ENCODE peak calls at places on chromosomes 3 and 15, in ten cellular contexts. One of them, this sample, is unnamed.

GRCh38 chr15:32818758-32819405 is 101.1 kb downstream of the GREM1 start:
- DNase-seq in activated CD8-positive, alpha-beta memory T cell treated with anti-CD3 and anti-CD28 coated beads for 1 hour: no peak
- DNase-seq in upper lobe of right lung: no peak
- DNase-seq in CD4-positive, CD25-positive, alpha-beta regulatory T cell: no peak
- DNase-seq in T follicular helper cell: no peak
- DNase-seq in MCF 10A: no peak
- DNase-seq in HFFc6: peak; percentile 25
- DNase-seq in WTC11: no peak
- DNase-seq in T-helper 2 cell: no peak
- DNase-seq in esophagus muscularis mucosa: no peak
- DNase-seq in this sample: no peak

GRCh38 chr3:4474683-4475490 is 7.8 kb upstream of the SUMF1 start:
- DNase-seq in WTC11: no peak
- DNase-seq in MCF 10A: peak; percentile 93
- DNase-seq in HFFc6: peak; percentile 44
- DNase-seq in T follicular helper cell: no peak
- DNase-seq in activated CD8-positive, alpha-beta memory T cell treated with anti-CD3 and anti-CD28 coated beads for 1 hour: no peak
- DNase-seq in esophagus muscularis mucosa: no peak
- DNase-seq in CD4-positive, CD25-positive, alpha-beta regulatory T cell: no peak
- DNase-seq in upper lobe of right lung: no peak
- DNase-seq in T-helper 2 cell: peak; percentile 40
- DNase-seq in this sample: no peak

GRCh38 chr3:41662288-41662687 is 299.6 kb downstream of the ULK4 start:
- DNase-seq in T-helper 2 cell: no peak
- DNase-seq in CD4-positive, CD25-positive, alpha-beta regulatory T cell: no peak
- DNase-seq in T follicular helper cell: no peak
- DNase-seq in WTC11: no peak
- DNase-seq in HFFc6: peak; percentile 64
- DNase-seq in esophagus muscularis mucosa: no peak
- DNase-seq in upper lobe of right lung: no peak
- DNase-seq in activated CD8-positive, alpha-beta memory T cell treated with anti-CD3 and anti-CD28 coated beads for 1 hour: no peak
- DNase-seq in MCF 10A: no peak
- DNase-seq in this sample: no peak

GRCh38 chr15:43410572-43411214 is 39.8 kb downstream of the TUBGCP4 start:
- DNase-seq in T follicular helper cell: no peak
- DNase-seq in HFFc6: peak; percentile 48
- DNase-seq in WTC11: no peak
- DNase-seq in T-helper 2 cell: no peak
- DNase-seq in CD4-positive, CD25-positive, alpha-beta regulatory T cell: no peak
- DNase-seq in esophagus muscularis mucosa: no peak
- DNase-seq in upper lobe of right lung: no peak
- DNase-seq in activated CD8-positive, alpha-beta memory T cell treated with anti-CD3 and anti-CD28 coated beads for 1 hour: no peak
- DNase-seq in MCF 10A: peak; percentile 6
- DNase-seq in this sample: no peak

GRCh38 chr3:111924283-111924682 is 54.5 kb upstream of the ABHD10 start:
- DNase-seq in WTC11: no peak
- DNase-seq in T follicular helper cell: no peak
- DNase-seq in upper lobe of right lung: no peak
- DNase-seq in esophagus muscularis mucosa: no peak
- DNase-seq in T-helper 2 cell: no peak
- DNase-seq in MCF 10A: peak; percentile 75
- DNase-seq in CD4-positive, CD25-positive, alpha-beta regulatory T cell: no peak
- DNase-seq in activated CD8-positive, alpha-beta memory T cell treated with anti-CD3 and anti-CD28 coated beads for 1 hour: no peak
- DNase-seq in HFFc6: no peak
- DNase-seq in this sample: no peak

GRCh38 chr3:11096266-11097135 is 57.8 kb upstream of the HRH1 start:
- DNase-seq in T-helper 2 cell: peak; percentile 48
- DNase-seq in WTC11: peak; percentile 34
- DNase-seq in CD4-positive, CD25-positive, alpha-beta regulatory T cell: no peak
- DNase-seq in T follicular helper cell: no peak
- DNase-seq in HFFc6: peak; percentile 79
- DNase-seq in activated CD8-positive, alpha-beta memory T cell treated with anti-CD3 and anti-CD28 coated beads for 1 hour: peak; percentile 23
- DNase-seq in esophagus muscularis mucosa: no peak
- DNase-seq in upper lobe of right lung: peak; percentile 85
- DNase-seq in MCF 10A: peak; percentile 95
- DNase-seq in this sample: no peak

GRCh38 chr3:58006661-58007060 is 1.6 kb upstream of the FLNB start:
- DNase-seq in T follicular helper cell: no peak
- DNase-seq in WTC11: no peak
- DNase-seq in MCF 10A: peak; percentile 63
- DNase-seq in HFFc6: no peak
- DNase-seq in esophagus muscularis mucosa: no peak
- DNase-seq in activated CD8-positive, alpha-beta memory T cell treated with anti-CD3 and anti-CD28 coated beads for 1 hour: no peak
- DNase-seq in T-helper 2 cell: no peak
- DNase-seq in CD4-positive, CD25-positive, alpha-beta regulatory T cell: no peak
- DNase-seq in upper lobe of right lung: no peak
- DNase-seq in this sample: no peak

GRCh38 chr3:50112462-50112861 is 23.7 kb downstream of the RBM5 start:
- DNase-seq in activated CD8-positive, alpha-beta memory T cell treated with anti-CD3 and anti-CD28 coated beads for 1 hour: no peak
- DNase-seq in WTC11: no peak
- DNase-seq in upper lobe of right lung: no peak
- DNase-seq in MCF 10A: no peak
- DNase-seq in CD4-positive, CD25-positive, alpha-beta regulatory T cell: no peak
- DNase-seq in T follicular helper cell: no peak
- DNase-seq in esophagus muscularis mucosa: no peak
- DNase-seq in HFFc6: no peak
- DNase-seq in T-helper 2 cell: no peak
- DNase-seq in this sample: no peak

GRCh38 chr3:120177151-120177550 is 82.9 kb upstream of the GSK3B start:
- DNase-seq in MCF 10A: peak; percentile 93
- DNase-seq in T follicular helper cell: no peak
- DNase-seq in CD4-positive, CD25-positive, alpha-beta regulatory T cell: no peak
- DNase-seq in HFFc6: peak; percentile 88
- DNase-seq in WTC11: peak; percentile 13
- DNase-seq in esophagus muscularis mucosa: peak; percentile 91
- DNase-seq in activated CD8-positive, alpha-beta memory T cell treated with anti-CD3 and anti-CD28 coated beads for 1 hour: no peak
- DNase-seq in T-helper 2 cell: no peak
- DNase-seq in upper lobe of right lung: no peak
- DNase-seq in this sample: no peak

GRCh38 chr3:192850501-192850981 is 67.1 kb downstream of the MB21D2 start:
- DNase-seq in WTC11: no peak
- DNase-seq in upper lobe of right lung: no peak
- DNase-seq in T-helper 2 cell: peak; percentile 83
- DNase-seq in T follicular helper cell: no peak
- DNase-seq in esophagus muscularis mucosa: no peak
- DNase-seq in MCF 10A: peak; percentile 76
- DNase-seq in CD4-positive, CD25-positive, alpha-beta regulatory T cell: no peak
- DNase-seq in HFFc6: peak; percentile 48
- DNase-seq in activated CD8-positive, alpha-beta memory T cell treated with anti-CD3 and anti-CD28 coated beads for 1 hour: no peak
- DNase-seq in this sample: no peak

GRCh38 chr3:64648927-64649906 is 38.6 kb downstream of the ADAMTS9 start:
- DNase-seq in HFFc6: no peak
- DNase-seq in WTC11: no peak
- DNase-seq in esophagus muscularis mucosa: no peak
- DNase-seq in activated CD8-positive, alpha-beta memory T cell treated with anti-CD3 and anti-CD28 coated beads for 1 hour: no peak
- DNase-seq in T follicular helper cell: no peak
- DNase-seq in MCF 10A: no peak
- DNase-seq in T-helper 2 cell: no peak
- DNase-seq in upper lobe of right lung: no peak
- DNase-seq in CD4-positive, CD25-positive, alpha-beta regulatory T cell: no peak
- DNase-seq in this sample: no peak

GRCh38 chr3:49910409-49911123 is 6.9 kb upstream of the MST1R start:
- DNase-seq in T follicular helper cell: no peak
- DNase-seq in activated CD8-positive, alpha-beta memory T cell treated with anti-CD3 and anti-CD28 coated beads for 1 hour: no peak
- DNase-seq in CD4-positive, CD25-positive, alpha-beta regulatory T cell: no peak
- DNase-seq in WTC11: peak; percentile 76
- DNase-seq in MCF 10A: no peak
- DNase-seq in HFFc6: no peak
- DNase-seq in upper lobe of right lung: no peak
- DNase-seq in T-helper 2 cell: no peak
- DNase-seq in esophagus muscularis mucosa: no peak
- DNase-seq in this sample: no peak

GRCh38 chr3:171175840-171176239 is 149.3 kb upstream of the SLC2A2 start:
- DNase-seq in esophagus muscularis mucosa: no peak
- DNase-seq in HFFc6: peak; percentile 28
- DNase-seq in CD4-positive, CD25-positive, alpha-beta regulatory T cell: no peak
- DNase-seq in T follicular helper cell: no peak
- DNase-seq in upper lobe of right lung: no peak
- DNase-seq in MCF 10A: no peak
- DNase-seq in activated CD8-positive, alpha-beta memory T cell treated with anti-CD3 and anti-CD28 coated beads for 1 hour: no peak
- DNase-seq in T-helper 2 cell: no peak
- DNase-seq in WTC11: no peak
- DNase-seq in this sample: no peak

This sample was measured in T-helper 22 cell.